ENCODE peak calls at places on chromosome 2, in seven cellular contexts. A is activated CD4-positive, alpha-beta T cell treated with anti-CD3 and anti-CD28 coated beads, Interleukin-2, amount 50 U/mL, for 1 hour; M is adrenal gland; X is brain microvascular endothelial cell; N is CD4-positive, alpha-beta memory T cell; V is NAMALWA; J is cardiac muscle cell. C is an unnamed sample.
A peak's percentile ranks its signal among the peaks of the same experiment; 100 is the strongest.

GRCh38 chr2:170466632-170467031 is 248.5 kb upstream of the SP5 start:
- DNase-seq in V (no peak), M (no peak), A (no peak), X (no peak), J (no peak), N (no peak), C (no peak)

GRCh38 chr2:1821530-1821929 is 77.2 kb upstream of the PXDN start:
- DNase-seq in N (no peak), M (no peak), J (no peak), A (no peak), X (no peak), V (no peak), C (no peak)

GRCh38 chr2:65071499-65072180 is 15.4 kb downstream of the CEP68 start:
- DNase-seq in N (no peak), X (peak; percentile 16), M (peak; percentile 72), A (no peak), V (no peak), J (peak; percentile 32), C (no peak)

GRCh38 chr2:40658917-40659316 is 207.0 kb upstream of the SLC8A1 start:
- DNase-seq in J (peak; percentile 30), X (peak; percentile 35), V (no peak), A (no peak), N (no peak), M (no peak), C (no peak)

GRCh38 chr2:102514061-102514785 is 41.2 kb downstream of the SLC9A4 start:
- DNase-seq in A (no peak), J (peak; percentile 94), V (no peak), N (no peak), M (peak; percentile 20), X (peak; percentile 95), C (no peak)

GRCh38 chr2:126996378-126996699 is 97.6 kb downstream of the TEX51 start:
- DNase-seq in V (no peak), M (no peak), X (no peak), A (no peak), N (no peak), J (no peak), C (no peak)

GRCh38 chr2:7456762-7457161 is 539.5 kb downstream of the RNF144A start:
- DNase-seq in J (no peak), M (peak; percentile 15), X (no peak), N (no peak), V (no peak), A (no peak), C (no peak)

GRCh38 chr2:148999451-148999891 is 39.0 kb upstream of the LYPD6B start:
- DNase-seq in J (no peak), A (no peak), N (no peak), V (no peak), X (no peak), M (no peak), C (no peak)

GRCh38 chr2:180679693-180680092 is 300.7 kb upstream of the UBE2E3 start:
- DNase-seq in N (no peak), A (no peak), V (no peak), M (no peak), X (no peak), J (peak; percentile 23), C (no peak)

GRCh38 chr2:132797551-132797950 is 127.5 kb upstream of the LYPD1 start:
- DNase-seq in A (no peak), M (no peak), V (no peak), J (peak; percentile 4), X (peak; percentile 86), N (no peak), C (no peak)

GRCh38 chr2:80303006-80303741 is 1.4 kb downstream of the LRRTM1 start:
- DNase-seq in A (no peak), J (no peak), V (no peak), X (no peak), M (no peak), N (no peak), C (no peak)

GRCh38 chr2:126518206-126518605 is 137.8 kb upstream of the GYPC start:
- DNase-seq in A (no peak), M (no peak), J (no peak), N (no peak), V (no peak), X (no peak), C (no peak)

GRCh38 chr2:158321264-158321663 is 135.3 kb downstream of the CCDC148 start:
- DNase-seq in A (no peak), V (no peak), J (peak; percentile 48), M (peak; percentile 23), X (peak; percentile 82), N (no peak), C (no peak)

C was measured in Jurkat, Clone E6-1.